ENCODE peak calls at places on chromosomes 4 and X, in ten cellular contexts. G, T, J, N, K, U, M, L, P and D are unnamed samples.

GRCh38 chr4:145782756-145783155 is 102.8 kb downstream of the C4orf51 start:
- DNase-seq in G (no peak), T (no peak), J (no peak), N (no peak), K (no peak), U (no peak), M (no peak), L (no peak), P (no peak), D (no peak)

GRCh38 chr4:169124661-169125060 is 114.6 kb upstream of the CBR4 start:
- DNase-seq in G (no peak), T (no peak), J (no peak), N (no peak), K (no peak), U (no peak), M (no peak), L (no peak), P (no peak), D (no peak)

GRCh38 chr4:39464886-39465501 is 6.1 kb downstream of the LIAS start:
- DNase-seq in G (no peak), T (no peak), J (peak), N (no peak), K (peak), U (no peak), M (peak), L (peak), P (peak), D (peak)

GRCh38 chr4:11537846-11538245 is 109.2 kb upstream of the HS3ST1 start:
- DNase-seq in G (no peak), T (no peak), J (no peak), N (no peak), K (no peak), U (no peak), M (no peak), L (no peak), P (no peak), D (no peak)

GRCh38 chr4:175421506-175421905 is 390.6 kb downstream of the GPM6A start:
- DNase-seq in G (no peak), T (no peak), J (peak), N (no peak), K (peak), U (no peak), M (peak), L (no peak), P (peak), D (peak)

GRCh38 chrX:287670-288069 is 6.5 kb downstream of the PLCXD1 start:
- DNase-seq in G (no peak), T (no peak), J (no peak), N (no peak), K (peak), U (no peak), M (no peak), L (no peak), P (no peak), D (peak)

GRCh38 chr4:73589887-73590801 is 30.1 kb downstream of the RASSF6 start:
- DNase-seq in G (no peak), T (no peak), J (no peak), N (no peak), K (no peak), U (no peak), M (no peak), L (no peak), P (no peak), D (peak)

GRCh38 chr4:140195806-140196205 is 41.8 kb upstream of the MAML3 start:
- DNase-seq in G (peak), T (no peak), J (no peak), N (no peak), K (no peak), U (no peak), M (no peak), L (no peak), P (peak), D (no peak)

GRCh38 chr4:6689506-6689960 is 4.1 kb upstream of the S100P start:
- DNase-seq in G (no peak), T (no peak), J (no peak), N (no peak), K (no peak), U (no peak), M (no peak), L (no peak), P (no peak), D (no peak)

GRCh38 chrX:19814240-19814639 is 73.2 kb downstream of the SH3KBP1 start:
- DNase-seq in G (peak), T (no peak), J (no peak), N (no peak), K (no peak), U (no peak), M (no peak), L (no peak), P (no peak), D (no peak)

GRCh38 chr4:47155907-47156306 is 124.5 kb downstream of the GABRB1 start:
- DNase-seq in G (no peak), T (no peak), J (no peak), N (no peak), K (no peak), U (no peak), M (no peak), L (no peak), P (no peak), D (no peak)

GRCh38 chr4:18039113-18039512 is 17.6 kb upstream of the LCORL start:
- DNase-seq in G (no peak), T (no peak), J (no peak), N (no peak), K (no peak), U (no peak), M (peak), L (no peak), P (no peak), D (peak)

GRCh38 chr4:120066182-120066524 is 495 bp downstream of the MAD2L1 start:
- DNase-seq in G (peak), T (peak), J (peak), N (no peak), K (peak), U (no peak), M (no peak), L (peak), P (no peak), D (peak)